ENCODE peak calls at places on chromosomes 7 and 10, in five cellular contexts. E is endothelial cell of umbilical vein, P is A549, N is HCT116, L is spleen. B is an unnamed sample.

GRCh38 chr10:103276941-103277712 is at the start of gene INA:
- DNase-seq in E (peak), P (peak), N (no peak), L (no peak), B (no peak)

GRCh38 chr10:132532784-132533560 is 4.6 kb upstream of the INPP5A start:
- DNase-seq in E (no peak), P (no peak), N (peak), L (no peak), B (peak)

GRCh38 chr10:14003517-14003916 is 327.2 kb downstream of the FRMD4A start:
- DNase-seq in E (no peak), P (no peak), N (no peak), L (no peak), B (no peak)

GRCh38 chr10:25758041-25758457 is 176.0 kb upstream of the MYO3A start:
- DNase-seq in E (no peak), P (peak), N (peak), L (no peak), B (peak)

GRCh38 chr7:106480161-106480579 is 180.8 kb downstream of the CCDC71L start:
- DNase-seq in E (no peak), P (no peak), N (no peak), L (no peak), B (no peak)

GRCh38 chr7:66602159-66602558 is 26.5 kb upstream of the KCTD7 start:
- DNase-seq in E (no peak), P (no peak), N (no peak), L (peak), B (no peak)

GRCh38 chr10:47243356-47243755 is 56.6 kb upstream of the GDF10 start:
- DNase-seq in E (no peak), P (no peak), N (no peak), L (peak), B (no peak)

GRCh38 chr10:42850931-42851330 is 68.3 kb downstream of the BMS1 start:
- DNase-seq in E (no peak), P (no peak), N (no peak), L (no peak), B (no peak)

GRCh38 chr7:25860206-25860881 is 291.7 kb upstream of the NFE2L3 start:
- DNase-seq in E (peak), P (no peak), N (no peak), L (no peak), B (no peak)

GRCh38 chr7:19117870-19118608 is 603 bp upstream of the TWIST1 start:
- DNase-seq in E (no peak), P (no peak), N (no peak), L (peak), B (no peak)

GRCh38 chr10:97651773-97652172 is 11.3 kb downstream of the PI4K2A start:
- DNase-seq in E (no peak), P (no peak), N (peak), L (no peak), B (no peak)

GRCh38 chr10:131815366-131816156 is 85.2 kb upstream of the PPP2R2D start:
- DNase-seq in E (no peak), P (no peak), N (no peak), L (no peak), B (no peak)

GRCh38 chr7:157409753-157410727 is 73.2 kb downstream of the DNAJB6 start:
- DNase-seq in E (no peak), P (no peak), N (no peak), L (peak), B (no peak)

GRCh38 chr10:24313233-24313632 is 104.3 kb downstream of the KIAA1217 start:
- DNase-seq in E (no peak), P (no peak), N (no peak), L (no peak), B (no peak)

GRCh38 chr10:33136271-33136670 is 178.2 kb upstream of the ITGB1 start:
- DNase-seq in E (no peak), P (no peak), N (no peak), L (no peak), B (no peak)

GRCh38 chr7:110960811-110961210 is 130.1 kb upstream of the LRRN3 start:
- DNase-seq in E (no peak), P (no peak), N (no peak), L (no peak), B (no peak)

GRCh38 chr10:70374775-70375614 is 7.4 kb downstream of the LRRC20 start:
- DNase-seq in E (peak), P (no peak), N (no peak), L (no peak), B (no peak)

GRCh38 chr7:88204525-88205103 is 15.2 kb downstream of the SRI start:
- DNase-seq in E (no peak), P (no peak), N (no peak), L (no peak), B (no peak)
- TF ChIP-seq POLR2A in E (no peak), P (no peak), N (no peak), L (no peak), B (no peak)

GRCh38 chr10:72254891-72255568 is 18.7 kb upstream of the DDIT4 start:
- DNase-seq in E (peak), P (peak), N (no peak), L (peak), B (peak)
- TF ChIP-seq POLR2A in E (peak), P (peak), N (no peak), L (no peak), B (no peak)

GRCh38 chr10:92689663-92690210 is at the start of gene HHEX:
- DNase-seq in E (peak), P (peak), N (peak), L (peak), B (no peak)

GRCh38 chr10:92688927-92689662 is 660 bp upstream of the HHEX start:
- DNase-seq in E (peak), P (no peak), N (no peak), L (no peak), B (no peak)

GRCh38 chr10:92691042-92691590 is 1.4 kb downstream of the HHEX start:
- DNase-seq in E (no peak), P (no peak), N (no peak), L (peak), B (no peak)

GRCh38 chr10:92691591-92692084 is 1.9 kb downstream of the HHEX start:
- DNase-seq in E (peak), P (no peak), N (no peak), L (peak), B (no peak)

GRCh38 chr10:92690211-92691041 is 671 bp downstream of the HHEX start:
- DNase-seq in E (peak), P (peak), N (peak), L (peak), B (no peak)
- TF ChIP-seq POLR2A in E (peak), P (no peak), N (no peak), L (no peak), B (no peak)

DNA sequence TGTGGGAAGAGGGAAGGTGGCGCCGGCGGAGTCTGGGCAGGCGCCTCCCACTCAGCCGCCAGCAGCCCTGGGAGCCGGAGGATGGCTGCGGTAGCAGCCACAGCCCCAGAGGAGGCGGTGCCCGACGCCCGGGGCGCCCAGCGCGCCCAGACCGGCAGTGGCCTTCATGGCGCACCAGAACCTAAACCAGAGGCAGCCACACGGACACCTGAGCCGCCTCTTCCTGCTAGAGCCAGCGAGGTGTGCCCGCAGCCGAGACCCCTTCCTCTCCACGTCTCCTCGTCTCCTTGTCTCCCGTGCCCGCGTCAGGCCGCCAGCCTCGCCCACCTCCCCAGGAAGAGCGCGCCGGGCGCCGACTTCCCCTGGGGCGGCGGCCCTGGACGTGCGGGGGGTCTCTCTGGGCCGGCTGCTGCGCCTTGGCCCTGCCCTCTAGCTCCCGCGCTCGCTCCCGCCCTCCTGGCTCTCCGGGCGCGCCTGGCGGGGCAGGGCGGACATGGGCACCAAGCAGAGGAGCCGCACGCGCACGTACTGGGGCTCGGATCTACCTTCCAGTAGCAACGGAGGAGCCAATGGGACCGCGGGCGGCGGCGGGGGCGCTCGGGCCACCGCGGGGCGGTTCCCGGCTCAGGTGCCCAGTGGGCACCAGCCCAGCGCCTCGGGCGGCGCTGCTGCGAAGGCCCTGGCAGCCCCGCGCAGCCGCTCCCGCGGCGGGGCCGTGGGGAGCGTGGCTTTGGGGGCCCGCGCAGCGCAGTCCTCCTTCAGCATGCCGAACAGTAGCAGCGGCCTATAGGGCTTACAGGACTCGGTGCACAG is 33.0 kb upstream of the SFTPD start:
- DNase-seq in E (peak), P (peak), N (peak), L (no peak), B (peak)
- TF ChIP-seq POLR2A in E (no peak), P (peak), N (no peak), L (no peak), B (peak)

GRCh38 chr7:122140918-122141317 is 3.1 kb downstream of the AASS start:
- DNase-seq in E (no peak), P (no peak), N (no peak), L (no peak), B (no peak)

GRCh38 chr7:122148081-122148480 is 4.0 kb upstream of the AASS start:
- DNase-seq in E (no peak), P (no peak), N (no peak), L (no peak), B (no peak)

GRCh38 chr7:122143376-122143750 is 686 bp downstream of the AASS start:
- DNase-seq in E (peak), P (no peak), N (no peak), L (peak), B (no peak)

GRCh38 chr7:122145937-122146336 is 1.9 kb upstream of the AASS start:
- DNase-seq in E (no peak), P (no peak), N (no peak), L (no peak), B (no peak)

DNA sequence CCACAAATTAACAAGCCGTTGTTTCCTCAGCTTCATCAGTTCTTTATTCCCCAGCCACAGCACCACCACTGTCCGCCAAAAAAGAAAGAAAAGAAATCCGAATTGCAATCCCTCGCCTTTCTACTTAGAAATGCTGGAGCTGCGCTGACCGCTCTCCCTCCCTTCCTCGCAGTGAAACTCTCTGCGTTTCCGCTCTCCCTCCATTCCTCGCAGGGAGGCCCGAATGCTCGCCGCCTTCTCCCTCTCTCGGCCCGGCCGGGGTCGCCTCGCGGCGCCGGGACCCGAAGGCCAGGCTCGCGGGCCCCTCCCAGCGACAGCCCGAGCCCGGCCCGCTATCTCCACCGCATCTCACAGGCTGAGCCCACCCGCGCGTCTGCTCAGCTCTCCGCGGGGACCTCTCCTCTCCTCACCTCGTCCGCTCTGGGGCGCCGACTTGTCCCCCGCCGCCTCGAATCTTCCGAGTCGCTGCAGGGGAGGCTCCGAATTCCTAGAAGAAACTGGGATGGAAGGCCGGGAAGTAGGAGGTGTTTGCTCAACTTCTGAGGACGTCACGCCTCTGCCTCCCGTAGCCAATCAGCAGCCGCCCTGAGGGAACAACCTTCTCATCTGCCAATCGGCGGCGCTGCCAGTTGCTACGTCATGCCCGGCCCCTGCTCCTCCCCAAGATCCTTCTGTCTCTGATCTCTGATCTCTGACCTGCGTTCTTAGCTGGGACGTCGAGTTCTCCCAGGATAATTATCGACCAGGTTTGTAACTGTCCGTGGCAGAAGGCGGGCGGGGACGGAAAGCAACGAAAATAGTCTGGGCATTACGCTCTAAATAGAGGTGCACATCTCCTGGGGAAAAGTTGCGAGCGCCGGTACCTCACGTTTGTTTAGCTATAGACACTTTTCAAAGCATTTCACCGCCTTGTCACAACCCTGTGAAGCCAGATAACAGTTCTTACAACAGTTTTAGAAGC is at the start of gene AASS:
- DNase-seq in E (peak), P (peak), N (peak), L (peak), B (peak)
- TF ChIP-seq POLR2A in E (peak), P (no peak), N (no peak), L (no peak), B (peak)

GRCh38 chr7:74199551-74200355 is 10.1 kb upstream of the LAT2 start:
- DNase-seq in E (no peak), P (no peak), N (peak), L (no peak), B (no peak)

GRCh38 chr7:74207586-74207985 is 2.2 kb upstream of the LAT2 start:
- DNase-seq in E (no peak), P (no peak), N (no peak), L (peak), B (no peak)

GRCh38 chr7:74206589-74207120 is 3.2 kb upstream of the LAT2 start:
- DNase-seq in E (peak), P (peak), N (peak), L (peak), B (peak)

GRCh38 chr7:74203157-74203556 is 6.6 kb upstream of the LAT2 start:
- DNase-seq in E (peak), P (peak), N (no peak), L (peak), B (peak)

DNA sequence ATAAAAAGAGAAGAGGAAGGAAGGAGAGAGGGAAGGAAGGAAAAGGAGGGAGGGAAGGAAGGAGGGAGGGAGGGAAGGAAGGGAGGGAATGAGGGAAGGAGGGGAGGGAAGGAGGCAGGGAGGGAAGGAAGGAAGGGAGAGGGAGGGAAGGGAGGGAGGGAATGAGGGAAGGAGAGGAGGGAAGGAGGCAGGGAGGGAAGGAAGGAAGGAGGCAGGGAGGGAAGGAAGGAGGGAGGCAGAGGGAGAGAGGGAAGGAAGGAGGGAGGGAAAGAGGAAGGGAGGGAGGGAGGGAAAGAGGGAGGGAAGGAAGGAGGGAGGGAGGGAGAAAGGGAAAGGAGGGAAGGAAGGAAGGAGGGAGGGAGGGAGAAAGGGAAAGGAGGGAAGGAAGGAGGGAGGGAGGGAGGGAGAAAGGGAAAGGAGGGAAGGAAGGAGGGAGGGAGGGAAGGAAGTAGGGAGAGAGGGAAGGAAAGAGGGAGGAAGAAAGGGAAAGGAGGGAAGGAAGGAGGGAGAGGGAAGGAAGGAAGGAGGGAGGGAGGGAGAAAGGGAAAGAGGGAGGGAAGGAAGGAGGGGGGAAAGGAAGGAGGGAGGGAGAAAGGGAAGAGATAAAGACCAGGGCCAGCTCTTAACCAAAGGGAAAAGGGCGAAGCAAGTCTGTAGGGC is 5.7 kb upstream of the LAT2 start:
- DNase-seq in E (no peak), P (no peak), N (no peak), L (no peak), B (no peak)
- TF ChIP-seq POLR2A in E (no peak), P (no peak), N (no peak), L (no peak), B (no peak)

DNA sequence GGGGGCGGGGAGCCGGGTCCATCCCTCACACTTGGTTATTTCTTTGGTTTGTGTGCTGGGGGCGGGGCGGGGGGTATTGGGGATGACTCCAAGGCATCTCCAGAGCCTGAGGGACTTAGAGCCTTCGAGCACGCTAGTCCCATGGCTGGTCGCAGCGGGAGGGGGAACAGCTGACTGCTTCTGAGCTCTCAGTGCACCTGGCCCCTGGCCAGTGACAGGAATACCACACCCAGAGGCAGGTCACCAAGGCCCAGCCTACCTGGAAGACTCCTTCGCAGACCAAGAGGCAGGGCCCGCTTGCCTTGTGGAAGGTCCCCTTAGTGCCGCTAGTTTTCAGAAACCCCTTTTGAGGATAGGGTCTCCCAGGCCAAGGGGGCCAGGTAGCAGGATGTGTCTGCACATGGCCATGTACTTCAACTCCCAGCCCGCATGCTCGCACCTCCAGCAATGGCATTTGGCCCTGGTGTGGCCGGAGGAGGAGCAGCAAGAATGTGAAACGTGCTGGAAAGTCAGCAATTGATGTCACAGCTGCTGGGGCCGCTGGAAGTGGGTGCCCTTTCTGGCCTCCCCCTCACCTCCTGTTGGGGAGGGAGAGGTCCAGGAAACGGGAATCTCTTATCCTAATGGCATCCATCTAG is 40.3 kb downstream of the AGAP3 start:
- DNase-seq in E (no peak), P (no peak), N (no peak), L (no peak), B (no peak)
- TF ChIP-seq POLR2A in E (no peak), P (no peak), N (no peak), L (no peak), B (no peak)

GRCh38 chr7:105438254-105438653 is 49.5 kb upstream of the SRPK2 start:
- DNase-seq in E (no peak), P (no peak), N (no peak), L (no peak), B (no peak)

GRCh38 chr7:105439174-105439893 is 50.6 kb upstream of the SRPK2 start:
- DNase-seq in E (peak), P (peak), N (no peak), L (no peak), B (peak)

GRCh38 chr7:105444342-105444938 is 55.7 kb upstream of the SRPK2 start:
- DNase-seq in E (no peak), P (no peak), N (no peak), L (no peak), B (no peak)

DNA sequence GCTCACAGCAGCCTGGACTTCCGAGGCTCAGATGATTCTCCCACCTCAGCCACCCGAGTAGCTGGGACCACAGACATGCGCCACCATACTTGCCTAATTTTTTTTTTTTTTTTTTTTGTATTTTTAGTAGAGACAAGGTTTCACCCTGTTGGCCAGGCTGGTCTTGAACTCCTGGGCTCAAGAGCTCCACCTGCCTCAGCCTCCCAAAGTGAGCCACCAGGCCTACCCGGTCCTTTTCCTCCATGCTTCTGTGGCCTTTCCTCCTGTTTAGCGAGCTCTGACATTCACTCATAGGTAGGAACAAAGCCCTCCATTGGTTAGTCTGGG is 50.1 kb upstream of the SRPK2 start:
- DNase-seq in E (no peak), P (no peak), N (no peak), L (no peak), B (no peak)
- TF ChIP-seq POLR2A in E (no peak), P (no peak), N (no peak), L (no peak), B (no peak)

GRCh38 chr7:71563276-71563675 is 431.3 kb downstream of the GALNT17 start:
- DNase-seq in E (no peak), P (no peak), N (no peak), L (no peak), B (no peak)

GRCh38 chr7:71555758-71556157 is 423.8 kb downstream of the GALNT17 start:
- DNase-seq in E (no peak), P (no peak), N (no peak), L (no peak), B (no peak)

GRCh38 chr7:71559214-71559613 is 427.3 kb downstream of the GALNT17 start:
- DNase-seq in E (no peak), P (no peak), N (no peak), L (no peak), B (no peak)

GRCh38 chr7:71558806-71559205 is 426.9 kb downstream of the GALNT17 start:
- DNase-seq in E (no peak), P (no peak), N (no peak), L (no peak), B (no peak)
- TF ChIP-seq POLR2A in E (no peak), P (no peak), N (no peak), L (no peak), B (no peak)